ENCODE peak calls at places on chromosomes 1 and 21, in eight cellular contexts. N is upper lobe of right lung, Z is cardiac fibroblast, X is dorsolateral prefrontal cortex, O is left ventricle myocardium inferior, F is fibroblast of lung, S is GM23338, M is heart right ventricle. Y is an unnamed sample.

GRCh38 chr1:7313081-7313546 is 458.0 kb upstream of the VAMP3 start:
- DNase-seq in N (no peak), Z (no peak), X (no peak), O (no peak), F (peak; percentile 72), S (no peak), M (no peak), Y (no peak)

GRCh38 chr1:6859415-6860343 is 74.4 kb downstream of the CAMTA1 start:
- DNase-seq in N (no peak), Z (peak; percentile 94), X (no peak), O (no peak), F (peak; percentile 98), S (no peak), M (peak; percentile 10), Y (peak; percentile 67)

GRCh38 chr1:221172836-221173235 is 293.6 kb downstream of the HLX start:
- DNase-seq in N (no peak), Z (no peak), X (no peak), O (no peak), F (no peak), S (no peak), M (no peak), Y (no peak)

GRCh38 chr1:217274927-217275616 is 355.8 kb downstream of the GPATCH2 start:
- DNase-seq in N (no peak), Z (peak; percentile 56), X (no peak), O (no peak), F (peak; percentile 67), S (no peak), M (no peak), Y (peak; percentile 9)

GRCh38 chr1:53982034-53982761 is 35.8 kb downstream of the LDLRAD1 start:
- DNase-seq in N (no peak), Z (peak; percentile 49), X (peak; percentile 17), O (peak; percentile 32), F (peak; percentile 52), S (peak; percentile 90), M (no peak), Y (no peak)

GRCh38 chr1:209893751-209894150 is 44.3 kb upstream of the SYT14 start:
- DNase-seq in N (no peak), Z (no peak), X (no peak), O (no peak), F (no peak), S (no peak), M (no peak), Y (no peak)

GRCh38 chr1:41390573-41390972 is 29.3 kb downstream of the FOXO6 start:
- DNase-seq in N (no peak), Z (no peak), X (no peak), O (no peak), F (no peak), S (no peak), M (no peak), Y (no peak)

GRCh38 chr1:202289009-202289408 is 52.7 kb downstream of the UBE2T start:
- DNase-seq in N (no peak), Z (no peak), X (no peak), O (no peak), F (no peak), S (no peak), M (no peak), Y (no peak)

GRCh38 chr1:44919387-44919786 is 67.0 kb downstream of the EIF2B3 start:
- DNase-seq in N (no peak), Z (no peak), X (no peak), O (no peak), F (peak; percentile 18), S (no peak), M (no peak), Y (no peak)

GRCh38 chr1:231776006-231776707 is 149.6 kb downstream of the DISC1 start:
- DNase-seq in N (no peak), Z (peak; percentile 65), X (no peak), O (no peak), F (peak; percentile 94), S (no peak), M (no peak), Y (no peak)

GRCh38 chr1:158962983-158963382 is 31.6 kb downstream of the PYHIN1 start:
- DNase-seq in N (no peak), Z (no peak), X (no peak), O (no peak), F (no peak), S (no peak), M (no peak), Y (no peak)

GRCh38 chr1:44546403-44547053 is 127.8 kb downstream of the TMEM53 start:
- DNase-seq in N (peak; percentile 41), Z (no peak), X (no peak), O (no peak), F (no peak), S (peak; percentile 45), M (no peak), Y (no peak)

GRCh38 chr21:20169812-20170576 is 828.2 kb upstream of the NCAM2 start:
- DNase-seq in N (no peak), Z (no peak), X (no peak), O (no peak), F (no peak), S (no peak), M (no peak), Y (no peak)

GRCh38 chr1:164137273-164137947 is 421.6 kb upstream of the PBX1 start:
- DNase-seq in N (no peak), Z (no peak), X (no peak), O (no peak), F (no peak), S (no peak), M (no peak), Y (no peak)

GRCh38 chr1:14970115-14970798 is 183.3 kb upstream of the TMEM51 start:
- DNase-seq in N (no peak), Z (peak; percentile 78), X (peak; percentile 27), O (peak; percentile 42), F (peak; percentile 88), S (peak; percentile 65), M (peak; percentile 42), Y (peak; percentile 48)

GRCh38 chr1:40773748-40774265 is 9.8 kb upstream of the KCNQ4 start:
- DNase-seq in N (no peak), Z (no peak), X (no peak), O (no peak), F (no peak), S (peak; percentile 67), M (no peak), Y (no peak)

DNA sequence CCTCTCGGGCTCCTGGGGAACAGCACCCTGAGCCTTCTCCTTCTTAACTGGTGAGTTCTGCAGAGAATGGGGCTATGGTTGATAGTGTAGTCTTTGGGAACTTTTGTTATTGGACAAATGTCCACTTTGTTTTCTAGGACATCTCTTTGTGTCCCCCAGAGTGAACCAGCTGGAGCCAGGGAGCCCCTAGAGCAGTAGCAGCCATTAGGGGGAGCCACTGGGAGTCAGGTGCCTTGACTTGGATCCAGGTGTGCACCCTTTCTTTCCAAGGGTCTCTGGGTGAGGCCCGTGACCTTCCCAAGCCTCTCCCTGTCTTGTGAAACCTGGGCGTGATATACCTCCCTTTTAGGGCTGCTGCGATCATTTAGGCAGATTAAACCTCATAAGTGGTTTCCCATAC is 36.9 kb downstream of the ABCG1 start:
- DNase-seq in N (no peak), Z (no peak), X (no peak), O (no peak), F (no peak), S (no peak), M (no peak), Y (no peak)
- TF ChIP-seq CTCF in N (no peak), Z (no peak), X (no peak), O (no peak), F (no peak), S (peak; percentile 59), M (no peak), Y (peak; percentile 9)

GRCh38 chr1:235831148-235831547 is 35.6 kb downstream of the LYST start:
- DNase-seq in N (no peak), Z (peak; percentile 57), X (peak; percentile 17), O (peak; percentile 24), F (peak; percentile 41), S (no peak), M (peak; percentile 33), Y (no peak)

GRCh38 chr1:235832011-235832410 is 34.7 kb downstream of the LYST start:
- DNase-seq in N (no peak), Z (no peak), X (no peak), O (no peak), F (no peak), S (no peak), M (no peak), Y (no peak)

GRCh38 chr1:235834620-235835019 is 32.1 kb downstream of the LYST start:
- DNase-seq in N (no peak), Z (no peak), X (no peak), O (no peak), F (no peak), S (no peak), M (no peak), Y (no peak)

GRCh38 chr1:235838021-235838420 is 28.7 kb downstream of the LYST start:
- DNase-seq in N (no peak), Z (no peak), X (no peak), O (no peak), F (no peak), S (no peak), M (no peak), Y (no peak)

GRCh38 chr1:235835226-235835625 is 31.5 kb downstream of the LYST start:
- DNase-seq in N (no peak), Z (peak; percentile 76), X (no peak), O (peak; percentile 23), F (peak; percentile 37), S (no peak), M (peak; percentile 25), Y (no peak)
- H3K4me3 ChIP-seq in N (peak overlapping the region; percentile 20), Z (peak overlapping the region; percentile 21), X (no peak overlapping the region), O (peak overlapping the region; percentile 41), F (peak overlapping the region; percentile 16), S (no peak overlapping the region), M (peak overlapping the region; percentile 20), Y (peak overlapping the region; percentile 55)

DNA sequence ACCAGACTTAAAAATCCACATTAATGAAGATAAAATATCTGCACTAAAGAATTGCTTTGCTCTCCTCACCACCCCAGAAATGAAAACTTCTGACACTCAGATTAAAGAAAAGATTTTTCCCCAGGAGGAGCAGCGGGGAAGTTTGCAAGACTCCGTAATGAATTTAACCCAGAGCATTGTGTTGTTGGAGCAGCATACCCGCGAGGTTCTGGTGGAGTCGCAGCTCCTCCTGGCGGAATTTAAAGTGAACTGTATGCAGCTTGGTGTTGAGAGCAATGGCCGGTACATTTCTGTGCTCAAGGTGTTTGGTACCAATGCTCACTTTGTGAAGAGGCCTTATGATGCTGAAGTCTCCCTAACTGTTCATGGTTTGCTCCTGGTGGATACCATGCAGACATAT is 46.4 kb downstream of the VPS13D start:
- DNase-seq in N (no peak), Z (peak; percentile 69), X (no peak), O (no peak), F (peak; percentile 19), S (peak; percentile 82), M (peak; percentile 9), Y (no peak)
- TF ChIP-seq CTCF in N (peak; percentile 48), Z (peak; percentile 57), X (no peak), O (peak; percentile 59), F (peak; percentile 47), S (peak; percentile 80), M (peak; percentile 55), Y (peak; percentile 73)

GRCh38 chr1:247360116-247360898 is 28.6 kb upstream of the ZNF496 start:
- DNase-seq in N (no peak), Z (no peak), X (no peak), O (no peak), F (peak; percentile 12), S (no peak), M (no peak), Y (no peak)
- H3K4me3 ChIP-seq in N (no peak overlapping the region), Z (no peak overlapping the region), X (no peak overlapping the region), O (peak overlapping the region; percentile 25), F (no peak overlapping the region), S (no peak overlapping the region), M (peak overlapping the region; percentile 15), Y (no peak overlapping the region)